ENCODE peak calls at places on chromosomes 12 and 14, in six cellular contexts. O is thoracic aorta, G is prostate gland, J is AG04450, W is H1, D is stomach. H is an unnamed sample.

GRCh38 chr12:124904306-124905098 is 9.9 kb downstream of the UBC start:
- DNase-seq in O (peak), D (peak), G (peak), W (no peak), J (no peak), H (peak)

GRCh38 chr12:92129609-92130008 is 16.0 kb downstream of the BTG1 start:
- DNase-seq in G (no peak), W (no peak), O (no peak), D (no peak), J (no peak), H (no peak)

GRCh38 chr14:93059917-93060545 is 55.7 kb downstream of the ITPK1 start:
- DNase-seq in D (no peak), W (no peak), J (no peak), O (no peak), G (no peak), H (no peak)

GRCh38 chr12:78120866-78121590 is 290.3 kb downstream of the NAV3 start:
- DNase-seq in O (no peak), W (no peak), G (no peak), D (no peak), J (no peak), H (no peak)

GRCh38 chr12:4270670-4271432 is 2.7 kb upstream of the CCND2 start:
- DNase-seq in G (no peak), W (peak), D (no peak), O (no peak), J (no peak), H (no peak)

GRCh38 chr12:879641-880040 is 69.9 kb downstream of the RAD52 start:
- DNase-seq in D (no peak), J (peak), G (no peak), O (no peak), W (no peak), H (no peak)

GRCh38 chr12:24143928-24144327 is 194.5 kb upstream of the SOX5 start:
- DNase-seq in J (no peak), G (no peak), W (no peak), D (no peak), O (no peak), H (no peak)

GRCh38 chr12:67220065-67220464 is 49.1 kb upstream of the CAND1 start:
- DNase-seq in W (no peak), J (no peak), O (no peak), G (peak), D (no peak), H (no peak)

GRCh38 chr14:92490239-92490959 is 23.2 kb upstream of the RIN3 start:
- DNase-seq in D (no peak), G (no peak), O (no peak), W (peak), J (no peak), H (no peak)

GRCh38 chr12:3727877-3728632 is 24.9 kb downstream of the CRACR2A start:
- DNase-seq in G (no peak), W (no peak), J (peak), O (no peak), D (no peak), H (no peak)

GRCh38 chr12:132593071-132593470 is 17.3 kb downstream of the LRCOL1 start:
- DNase-seq in D (no peak), J (no peak), G (no peak), O (no peak), W (no peak), H (no peak)

GRCh38 chr12:106918746-106919145 is 37.0 kb upstream of the TMEM263 start:
- DNase-seq in W (no peak), G (no peak), J (no peak), O (no peak), D (no peak), H (no peak)

GRCh38 chr14:89805501-89805900 is 149.0 kb downstream of the EFCAB11 start:
- DNase-seq in D (no peak), W (no peak), O (no peak), G (no peak), J (no peak), H (no peak)

GRCh38 chr12:49870501-49871262 is 27.8 kb upstream of the BCDIN3D start:
- DNase-seq in O (no peak), G (no peak), D (no peak), W (no peak), J (no peak), H (no peak)

GRCh38 chr14:61553730-61554641 is 141.3 kb upstream of the HIF1A start:
- DNase-seq in O (no peak), G (no peak), J (peak), W (no peak), D (no peak), H (no peak)

GRCh38 chr12:120800665-120801064 is 75.0 kb downstream of the ACADS start:
- DNase-seq in W (no peak), G (no peak), J (no peak), D (no peak), O (no peak), H (no peak)

GRCh38 chr12:10909462-10909861 is at the start of gene TAS2R13:
- DNase-seq in G (no peak), J (no peak), D (no peak), O (no peak), W (no peak), H (no peak)

GRCh38 chr12:78002878-78003277 is 172.2 kb downstream of the NAV3 start:
- DNase-seq in G (no peak), W (no peak), D (no peak), O (no peak), J (no peak), H (no peak)

GRCh38 chr12:65892905-65893304 is 68.6 kb downstream of the HMGA2 start:
- DNase-seq in D (no peak), O (peak), J (no peak), W (no peak), G (no peak), H (no peak)

GRCh38 chr12:55824726-55825125 is 4.7 kb downstream of the DNAJC14 start:
- DNase-seq in J (no peak), O (no peak), D (no peak), G (no peak), W (no peak), H (no peak)

GRCh38 chr14:56118611-56119181 is 485 bp downstream of the PELI2 start:
- DNase-seq in O (no peak), J (no peak), G (peak), D (peak), W (no peak), H (no peak)

GRCh38 chr12:2262449-2262848 is 209.7 kb downstream of the CACNA1C start:
- DNase-seq in W (no peak), G (no peak), J (no peak), O (no peak), D (no peak), H (no peak)

GRCh38 chr14:28704153-28704552 is 62.4 kb upstream of the FOXG1 start:
- DNase-seq in O (no peak), J (no peak), G (no peak), D (no peak), W (no peak), H (no peak)

GRCh38 chr14:20008156-20008555 is 6.2 kb downstream of the OR4Q2 start:
- DNase-seq in D (no peak), J (no peak), W (no peak), G (no peak), O (no peak), H (no peak)

GRCh38 chr12:70197362-70197744 is 45.9 kb upstream of the CNOT2 start:
- DNase-seq in J (no peak), O (no peak), W (no peak), G (no peak), D (no peak), H (no peak)

GRCh38 chr12:93825926-93826599 is 148.9 kb downstream of the CRADD start:
- DNase-seq in O (no peak), J (no peak), W (no peak), D (no peak), G (peak), H (no peak)

GRCh38 chr12:93824514-93825500 is 147.6 kb downstream of the CRADD start:
- DNase-seq in D (no peak), J (no peak), W (no peak), G (no peak), O (no peak), H (no peak)

GRCh38 chr12:93825501-93825888 is 148.3 kb downstream of the CRADD start:
- DNase-seq in G (no peak), W (no peak), D (no peak), J (no peak), O (no peak), H (no peak)

GRCh38 chr12:93827179-93827578 is 150.0 kb downstream of the CRADD start:
- DNase-seq in W (no peak), J (no peak), D (no peak), O (no peak), G (no peak), H (no peak)

GRCh38 chr12:93823616-93824410 is 146.6 kb downstream of the CRADD start:
- DNase-seq in W (no peak), G (no peak), J (no peak), D (no peak), O (no peak), H (no peak)
- H3K4me3 ChIP-seq in W (peak), G (no peak), J (no peak), D (no peak), O (no peak), H (no peak)

GRCh38 chr12:57046947-57047890 is 2.7 kb downstream of the MYO1A start:
- DNase-seq in D (no peak), G (no peak), O (no peak), J (no peak), W (no peak), H (no peak)

GRCh38 chr12:57048423-57048822 is 1.5 kb downstream of the MYO1A start:
- DNase-seq in G (no peak), D (no peak), O (no peak), J (no peak), W (no peak), H (no peak)

GRCh38 chr12:57044856-57045255 is 5.1 kb downstream of the MYO1A start:
- DNase-seq in J (no peak), G (no peak), D (no peak), O (no peak), W (no peak), H (no peak)

GRCh38 chr12:57047981-57048380 is 1.9 kb downstream of the MYO1A start:
- DNase-seq in W (no peak), J (no peak), O (no peak), G (no peak), D (no peak), H (no peak)

GRCh38 chr12:57046392-57046791 is 3.5 kb downstream of the MYO1A start:
- DNase-seq in D (no peak), J (no peak), W (no peak), G (no peak), O (no peak), H (no peak)
- TF ChIP-seq CTCF in D (no peak), J (no peak), W (no peak), G (no peak), O (no peak), H (no peak)

GRCh38 chr14:33525626-33526025 is 425.2 kb downstream of the EGLN3 start:
- DNase-seq in J (no peak), G (no peak), W (no peak), D (no peak), O (no peak), H (no peak)
- H3K27ac ChIP-seq in J (no peak), G (no peak), W (no peak), D (no peak), O (no peak), H (no peak)

GRCh38 chr12:80045594-80045993 is 53.7 kb upstream of the OTOGL start:
- DNase-seq in W (no peak), D (no peak), J (peak), G (no peak), O (no peak), H (no peak)
- H3K4me3 ChIP-seq in W (no peak), D (no peak), J (no peak), G (no peak), O (no peak), H (no peak)

GRCh38 chr14:65214741-65215140 is 112.4 kb upstream of the MAX start:
- DNase-seq in W (no peak), O (no peak), G (peak), J (no peak), D (no peak), H (no peak)
- TF ChIP-seq CTCF in W (no peak), O (no peak), G (no peak), J (no peak), D (no peak), H (no peak)

GRCh38 chr14:71414631-71415403 is 507.6 kb downstream of the PCNX1 start:
- DNase-seq in J (no peak), G (no peak), W (no peak), D (no peak), O (no peak), H (no peak)

GRCh38 chr14:71411766-71412165 is 504.5 kb downstream of the PCNX1 start:
- DNase-seq in J (no peak), O (no peak), W (no peak), D (no peak), G (no peak), H (no peak)

GRCh38 chr14:71408362-71409035 is 501.2 kb downstream of the PCNX1 start:
- DNase-seq in D (no peak), W (no peak), O (no peak), J (no peak), G (no peak), H (no peak)

GRCh38 chr14:71410578-71411279 is 503.5 kb downstream of the PCNX1 start:
- DNase-seq in D (no peak), W (no peak), J (no peak), G (no peak), O (no peak), H (no peak)

DNA sequence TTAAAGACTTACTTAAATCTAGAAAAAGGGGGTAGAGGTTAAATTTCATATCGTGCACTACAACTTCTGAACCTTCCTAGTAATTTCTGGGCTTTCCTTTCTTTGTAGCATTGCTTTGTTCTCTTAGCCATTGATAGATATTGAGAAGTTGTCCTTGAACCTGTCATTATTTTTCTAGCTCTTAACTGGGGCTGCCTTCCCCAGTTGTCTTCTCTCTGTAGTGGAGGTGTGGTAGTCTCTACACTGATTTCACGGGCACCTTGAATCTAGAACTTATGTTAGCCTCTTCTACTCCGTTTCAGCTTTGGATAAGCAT is 504.0 kb downstream of the PCNX1 start:
- DNase-seq in W (no peak), O (no peak), J (no peak), G (no peak), D (no peak), H (no peak)
- H3K27ac ChIP-seq in W (no peak), O (no peak), J (no peak), G (no peak), D (no peak), H (no peak)

GRCh38 chr14:32896979-32897723 is 41.5 kb upstream of the NPAS3 start:
- DNase-seq in O (no peak), J (no peak), G (no peak), W (no peak), D (no peak), H (no peak)
- H3K4me3 ChIP-seq in O (peak), J (peak), G (peak), W (no peak), D (peak), H (peak)

GRCh38 chr12:40157307-40157706 is 51.4 kb upstream of the SLC2A13 start:
- DNase-seq in G (no peak), W (no peak), D (no peak), O (no peak), J (no peak), H (no peak)

GRCh38 chr12:40154381-40154780 is 48.5 kb upstream of the SLC2A13 start:
- DNase-seq in W (no peak), G (no peak), J (no peak), D (no peak), O (no peak), H (no peak)

GRCh38 chr12:40152783-40153383 is 47.0 kb upstream of the SLC2A13 start:
- DNase-seq in O (no peak), W (peak), D (peak), J (peak), G (peak), H (no peak)

GRCh38 chr12:40158592-40159111 is 52.8 kb upstream of the SLC2A13 start:
- DNase-seq in D (no peak), W (no peak), G (peak), O (no peak), J (no peak), H (no peak)

DNA sequence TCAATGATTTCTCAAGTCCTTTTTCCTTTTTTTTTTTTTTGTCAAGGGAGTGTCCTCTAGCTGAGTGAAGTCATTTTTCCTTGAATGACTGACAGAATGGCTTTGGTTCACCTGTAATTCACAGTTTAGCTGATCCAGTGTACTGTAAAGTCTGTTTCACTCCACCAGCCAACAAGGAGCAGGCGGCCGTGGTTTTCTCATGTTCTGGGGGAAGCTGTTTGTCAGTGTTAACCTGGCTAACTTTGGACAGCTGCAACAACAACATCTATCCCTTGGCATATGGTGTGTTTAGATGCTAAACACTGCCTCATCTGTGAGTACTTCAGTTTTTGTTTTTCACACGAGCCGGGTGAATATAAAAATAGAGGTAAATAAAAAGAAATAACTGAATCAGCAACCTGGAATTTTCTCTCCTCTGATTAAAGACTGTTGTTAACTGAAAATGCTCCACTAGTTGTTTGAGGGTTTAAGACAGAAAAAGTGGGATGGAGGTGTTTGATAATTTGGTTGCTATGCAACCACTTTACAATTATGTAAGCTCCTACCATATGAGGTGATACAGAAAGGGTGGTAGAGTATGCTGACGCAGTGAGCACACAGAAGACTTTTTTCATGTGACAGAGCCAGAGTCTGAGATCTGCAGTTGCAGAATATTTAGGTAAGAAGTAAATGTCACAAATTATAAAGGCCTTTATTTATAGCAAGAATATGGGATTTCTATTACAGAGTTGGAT is 50.3 kb upstream of the SLC2A13 start:
- DNase-seq in O (no peak), W (no peak), J (no peak), D (no peak), G (no peak), H (no peak)
- TF ChIP-seq CTCF in O (no peak), W (no peak), J (no peak), D (no peak), G (no peak), H (no peak)

GRCh38 chr14:54787263-54787662 is 115.4 kb downstream of the GCH1 start:
- DNase-seq in W (no peak), D (no peak), J (no peak), G (no peak), O (no peak), H (no peak)
- H3K27ac ChIP-seq in W (no peak), D (no peak), J (no peak), G (no peak), O (no peak), H (no peak)